ENCODE peak calls at places on chromosomes 7 and 10, in five cellular contexts. Y is esophagus squamous epithelium, F is neural progenitor cell, H is BE2C, O is A549. G is an unnamed sample.

GRCh38 chr10:101856626-101857025 is 13.0 kb upstream of the KCNIP2 start:
- DNase-seq in Y (no peak), F (no peak), O (no peak), H (no peak), G (no peak)

GRCh38 chr10:86657396-86658011 is 3.2 kb downstream of the OPN4 start:
- DNase-seq in Y (no peak), O (no peak), F (no peak), H (no peak), G (peak)

GRCh38 chr10:92837462-92837861 is 10.9 kb upstream of the EXOC6 start:
- DNase-seq in H (no peak), F (no peak), O (no peak), Y (no peak), G (no peak)

GRCh38 chr7:44631458-44632115 is 25.2 kb downstream of the OGDH start:
- DNase-seq in O (no peak), Y (no peak), F (no peak), H (no peak), G (no peak)

GRCh38 chr10:108327706-108328105 is 1163.2 kb upstream of the SORCS1 start:
- DNase-seq in H (no peak), O (no peak), F (no peak), Y (no peak), G (no peak)

GRCh38 chr10:114380060-114380459 is 24.2 kb downstream of the AFAP1L2 start:
- DNase-seq in F (no peak), O (no peak), Y (no peak), H (no peak), G (no peak)

GRCh38 chr10:131055437-131055836 is 256.1 kb downstream of the TCERG1L start:
- DNase-seq in O (no peak), Y (no peak), F (no peak), H (no peak), G (no peak)

GRCh38 chr10:1173091-1173490 is 116.9 kb downstream of the WDR37 start:
- DNase-seq in H (no peak), Y (no peak), O (no peak), F (no peak), G (no peak)

GRCh38 chr10:74039561-74040145 is 41.7 kb downstream of the VCL start:
- DNase-seq in F (no peak), Y (no peak), H (no peak), O (no peak), G (no peak)

GRCh38 chr7:76423666-76424412 is 911 bp upstream of the ZP3 start:
- DNase-seq in Y (no peak), O (no peak), H (no peak), F (peak), G (no peak)

GRCh38 chr10:15558136-15558535 is 161.6 kb downstream of the ITGA8 start:
- DNase-seq in O (no peak), Y (no peak), F (no peak), H (no peak), G (no peak)

GRCh38 chr10:86755454-86755739 is 1.0 kb upstream of the BMPR1A start:
- DNase-seq in H (no peak), F (no peak), Y (no peak), O (no peak), G (no peak)

GRCh38 chr7:131607291-131608111 is 51.1 kb upstream of the PODXL start:
- DNase-seq in F (peak), O (no peak), Y (no peak), H (no peak), G (no peak)

GRCh38 chr7:84612976-84613375 is 418.4 kb upstream of the SEMA3A start:
- DNase-seq in H (no peak), O (no peak), Y (no peak), F (no peak), G (no peak)

GRCh38 chr7:4136501-4137110 is 545.5 kb upstream of the FOXK1 start:
- DNase-seq in F (no peak), O (no peak), H (no peak), Y (no peak), G (no peak)

GRCh38 chr10:70145166-70145665 is 1.3 kb downstream of the TYSND1 start:
- DNase-seq in H (no peak), F (no peak), Y (no peak), O (peak), G (no peak)

GRCh38 chr10:72020914-72021754 is 56.9 kb downstream of the CHST3 start:
- DNase-seq in Y (no peak), H (no peak), F (no peak), O (no peak), G (no peak)

GRCh38 chr10:110492069-110492782 is 5.5 kb upstream of the DUSP5 start:
- DNase-seq in Y (no peak), O (no peak), F (no peak), H (no peak), G (no peak)

GRCh38 chr7:152891837-152892236 is 132.3 kb downstream of the ACTR3B start:
- DNase-seq in H (no peak), Y (no peak), O (no peak), F (no peak), G (no peak)

GRCh38 chr10:49115015-49115795 is at the start of gene VSTM4:
- DNase-seq in H (peak), O (no peak), Y (no peak), F (peak), G (no peak)

GRCh38 chr10:29598861-29599311 is 35.9 kb downstream of the SVIL start:
- DNase-seq in H (no peak), F (no peak), Y (no peak), O (no peak), G (no peak)

GRCh38 chr7:151858456-151858855 is 18.5 kb downstream of the PRKAG2 start:
- DNase-seq in H (no peak), Y (no peak), O (no peak), F (no peak), G (no peak)

GRCh38 chr10:42970451-42971250 is 106.2 kb upstream of the RET start:
- DNase-seq in H (peak), F (no peak), O (no peak), Y (no peak), G (peak)

GRCh38 chr7:21702303-21702702 is 159.5 kb downstream of the DNAH11 start:
- DNase-seq in F (no peak), H (no peak), O (no peak), Y (no peak), G (no peak)

GRCh38 chr10:43383204-43383971 is 12.0 kb downstream of the FXYD4 start:
- DNase-seq in O (no peak), F (no peak), H (no peak), Y (no peak), G (no peak)

GRCh38 chr10:43203491-43204393 is 63.1 kb downstream of the RASGEF1A start:
- DNase-seq in O (no peak), H (peak), F (peak), Y (no peak), G (peak)

GRCh38 chr10:103663802-103664201 is 170.3 kb downstream of the NEURL1 start:
- DNase-seq in O (no peak), F (no peak), Y (no peak), H (no peak), G (no peak)

GRCh38 chr7:151833691-151834090 is 43.2 kb downstream of the PRKAG2 start:
- DNase-seq in Y (no peak), O (no peak), H (no peak), F (peak), G (no peak)

DNA sequence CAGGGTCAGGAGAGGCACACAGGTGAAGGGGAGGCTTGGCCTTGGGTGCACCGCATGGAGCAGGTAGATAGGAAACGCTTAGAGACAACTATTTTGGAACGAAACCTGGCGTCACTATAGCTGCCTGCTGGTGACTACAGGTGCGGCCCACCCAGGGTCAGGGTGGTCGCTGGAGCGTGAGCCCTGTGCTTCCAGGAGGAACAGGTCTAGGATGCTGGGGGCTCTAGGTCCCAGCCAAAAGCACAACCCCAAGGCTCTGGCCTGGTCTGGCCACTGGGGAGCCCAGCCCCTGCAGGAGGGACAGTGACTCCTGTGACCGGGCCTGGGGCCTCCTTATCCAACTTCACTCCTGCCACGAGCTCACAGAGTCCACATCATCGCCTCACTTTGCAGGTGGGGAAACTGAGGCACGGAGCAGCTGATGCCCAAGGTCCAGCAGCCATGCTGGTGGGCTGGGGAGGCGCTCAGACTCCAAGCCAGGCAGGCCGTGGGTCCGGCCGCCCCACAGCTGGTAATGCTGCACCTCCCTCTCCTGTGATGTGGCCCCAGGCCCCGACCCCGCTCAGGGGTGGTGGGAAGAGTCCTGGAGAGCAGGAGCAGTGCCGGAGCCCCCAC is 9.0 kb downstream of the LFNG start:
- DNase-seq in H (peak), F (no peak), Y (no peak), O (no peak), G (no peak)
- H3K4me3 ChIP-seq in H (no peak), F (no peak), Y (no peak), O (no peak), G (no peak)

GRCh38 chr10:32961343-32961891 is 3.4 kb upstream of the ITGB1 start:
- DNase-seq in H (no peak), F (no peak), Y (no peak), O (no peak), G (no peak)

GRCh38 chr10:32961892-32962369 is 3.9 kb upstream of the ITGB1 start:
- DNase-seq in H (no peak), F (no peak), Y (no peak), O (no peak), G (no peak)

GRCh38 chr10:32958992-32959703 is 1.1 kb upstream of the ITGB1 start:
- DNase-seq in H (no peak), Y (no peak), F (no peak), O (no peak), G (no peak)

GRCh38 chr10:32958085-32958991 is at the start of gene ITGB1:
- DNase-seq in F (peak), Y (peak), H (peak), O (peak), G (peak)

DNA sequence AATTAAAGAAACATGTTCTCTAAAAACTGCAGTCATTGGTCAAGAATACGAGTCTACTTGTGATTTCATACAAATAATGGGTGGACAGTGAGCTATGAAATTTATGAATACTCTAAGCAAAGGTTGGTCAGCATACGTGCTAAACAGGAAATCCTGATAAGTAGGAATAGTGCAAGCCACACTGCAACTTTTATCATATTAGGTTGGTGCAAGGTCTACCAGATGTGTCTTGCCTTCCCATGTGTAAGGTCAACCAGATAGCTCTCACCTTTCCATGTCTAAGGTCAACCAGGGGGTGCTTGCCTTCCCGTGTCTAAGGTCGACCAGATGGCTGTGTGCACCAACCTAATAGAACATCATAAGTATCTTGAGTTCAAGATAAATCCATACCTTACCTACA is 2.0 kb upstream of the ITGB1 start:
- DNase-seq in Y (no peak), O (no peak), H (no peak), F (no peak), G (no peak)
- H3K4me3 ChIP-seq in Y (no peak), O (peak), H (peak), F (peak), G (no peak)

GRCh38 chr7:127336458-127336857 is 56.0 kb downstream of the ZNF800 start:
- DNase-seq in H (no peak), F (no peak), Y (no peak), O (no peak), G (no peak)

GRCh38 chr7:127338122-127338521 is 54.4 kb downstream of the ZNF800 start:
- DNase-seq in Y (no peak), O (no peak), F (no peak), H (no peak), G (no peak)

GRCh38 chr7:127337581-127337980 is 54.9 kb downstream of the ZNF800 start:
- DNase-seq in O (no peak), Y (no peak), F (no peak), H (no peak), G (no peak)

GRCh38 chr7:127330070-127330469 is 62.4 kb downstream of the ZNF800 start:
- DNase-seq in H (no peak), Y (no peak), F (no peak), O (no peak), G (no peak)

GRCh38 chr7:127332884-127333283 is 59.6 kb downstream of the ZNF800 start:
- DNase-seq in O (no peak), F (no peak), H (no peak), Y (no peak), G (no peak)
- H3K4me3 ChIP-seq in O (no peak), F (no peak), H (no peak), Y (no peak), G (no peak)

DNA sequence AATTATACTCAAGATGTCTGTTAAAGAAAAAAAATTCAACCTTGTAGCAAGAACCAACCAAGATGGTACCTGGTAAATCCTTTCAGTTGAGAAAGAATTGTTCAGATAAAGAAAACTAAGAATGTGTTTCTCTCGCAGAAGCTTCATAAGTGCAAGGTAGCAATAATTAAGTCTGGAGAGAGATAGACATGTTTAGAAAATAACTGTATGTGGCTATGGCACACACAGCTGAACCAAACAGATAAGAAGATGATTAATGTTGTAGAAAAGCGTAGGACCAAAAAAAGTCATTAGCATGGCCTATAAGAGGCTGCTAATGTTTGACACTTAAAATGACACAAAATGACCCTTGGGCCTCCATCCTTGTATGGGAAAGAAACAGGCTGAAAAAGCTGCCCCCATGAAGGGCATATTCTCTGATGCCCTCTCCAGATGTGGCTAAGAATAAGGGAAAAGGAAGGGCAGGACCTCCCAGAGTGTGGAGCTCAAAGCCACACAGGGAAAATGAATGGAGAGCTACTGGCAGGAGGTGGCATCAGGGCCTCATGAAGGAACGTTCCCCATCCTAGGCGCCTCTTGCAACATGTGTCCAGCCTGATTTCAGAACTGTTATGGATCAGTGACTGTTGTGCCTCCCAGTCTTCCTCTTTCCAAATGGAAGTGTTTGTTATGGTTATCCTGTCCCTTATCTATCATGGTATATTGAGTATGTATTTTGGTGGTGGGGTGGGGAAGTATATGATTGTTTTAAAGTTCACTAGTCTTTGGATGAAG is 30.7 kb downstream of the TLL2 start:
- DNase-seq in H (no peak), Y (no peak), F (no peak), O (no peak), G (no peak)
- H3K4me3 ChIP-seq in H (no peak), Y (no peak), F (no peak), O (no peak), G (no peak)

GRCh38 chr10:125084191-125085186 is 75.9 kb downstream of the CTBP2 start:
- DNase-seq in Y (no peak), F (no peak), H (no peak), O (peak), G (no peak)
- H3K4me3 ChIP-seq in Y (no peak), F (no peak), H (no peak), O (peak), G (no peak)

GRCh38 chr10:113261806-113262205 is 291.0 kb upstream of the HABP2 start:
- DNase-seq in O (no peak), H (no peak), F (no peak), Y (no peak), G (no peak)
- H3K4me3 ChIP-seq in O (no peak), H (no peak), F (no peak), Y (no peak), G (no peak)